ENCODE peak calls at places on chromosomes 11 and 22, in four cellular contexts. One of them, this sample, is unnamed.

GRCh38 chr11:84476581-84476980 is 1150.6 kb downstream of the DLG2 start:
- DNase-seq in activated CD4-positive, alpha-beta T cell treated with anti-CD3 and anti-CD28 coated beads, Interleukin-2, amount 50 U/mL, for 1 hour: no peak
- DNase-seq in naive thymus-derived CD8-positive, alpha-beta T cell: no peak
- DNase-seq in WERI-Rb-1: no peak
- DNase-seq in this sample: no peak

GRCh38 chr11:67167715-67168114 is 48.7 kb downstream of the KDM2A start:
- DNase-seq in naive thymus-derived CD8-positive, alpha-beta T cell: no peak
- DNase-seq in activated CD4-positive, alpha-beta T cell treated with anti-CD3 and anti-CD28 coated beads, Interleukin-2, amount 50 U/mL, for 1 hour: no peak
- DNase-seq in WERI-Rb-1: no peak
- DNase-seq in this sample: no peak

GRCh38 chr11:12008790-12009616 is 577 bp upstream of the DKK3 start:
- DNase-seq in WERI-Rb-1: peak
- DNase-seq in activated CD4-positive, alpha-beta T cell treated with anti-CD3 and anti-CD28 coated beads, Interleukin-2, amount 50 U/mL, for 1 hour: no peak
- DNase-seq in naive thymus-derived CD8-positive, alpha-beta T cell: no peak
- DNase-seq in this sample: no peak

GRCh38 chr11:102493524-102493923 is 37.0 kb downstream of the MMP7 start:
- DNase-seq in naive thymus-derived CD8-positive, alpha-beta T cell: no peak
- DNase-seq in activated CD4-positive, alpha-beta T cell treated with anti-CD3 and anti-CD28 coated beads, Interleukin-2, amount 50 U/mL, for 1 hour: no peak
- DNase-seq in WERI-Rb-1: no peak
- DNase-seq in this sample: no peak

GRCh38 chr11:126176853-126177470 is 34.5 kb downstream of the RPUSD4 start:
- DNase-seq in WERI-Rb-1: no peak
- DNase-seq in activated CD4-positive, alpha-beta T cell treated with anti-CD3 and anti-CD28 coated beads, Interleukin-2, amount 50 U/mL, for 1 hour: no peak
- DNase-seq in naive thymus-derived CD8-positive, alpha-beta T cell: no peak
- DNase-seq in this sample: no peak

GRCh38 chr11:5596611-5597201 is at the start of gene TRIM6:
- DNase-seq in activated CD4-positive, alpha-beta T cell treated with anti-CD3 and anti-CD28 coated beads, Interleukin-2, amount 50 U/mL, for 1 hour: no peak
- DNase-seq in naive thymus-derived CD8-positive, alpha-beta T cell: no peak
- DNase-seq in WERI-Rb-1: no peak
- DNase-seq in this sample: no peak

GRCh38 chr22:42073568-42074152 is 388 bp upstream of the PHETA2 start:
- DNase-seq in WERI-Rb-1: no peak
- DNase-seq in naive thymus-derived CD8-positive, alpha-beta T cell: peak
- DNase-seq in activated CD4-positive, alpha-beta T cell treated with anti-CD3 and anti-CD28 coated beads, Interleukin-2, amount 50 U/mL, for 1 hour: no peak
- DNase-seq in this sample: no peak

GRCh38 chr11:79160786-79161403 is 279.9 kb downstream of the TENM4 start:
- DNase-seq in activated CD4-positive, alpha-beta T cell treated with anti-CD3 and anti-CD28 coated beads, Interleukin-2, amount 50 U/mL, for 1 hour: no peak
- DNase-seq in WERI-Rb-1: no peak
- DNase-seq in naive thymus-derived CD8-positive, alpha-beta T cell: no peak
- DNase-seq in this sample: peak

GRCh38 chr11:10899542-10899830 is 41.6 kb upstream of the ZBED5 start:
- DNase-seq in WERI-Rb-1: peak
- DNase-seq in activated CD4-positive, alpha-beta T cell treated with anti-CD3 and anti-CD28 coated beads, Interleukin-2, amount 50 U/mL, for 1 hour: no peak
- DNase-seq in naive thymus-derived CD8-positive, alpha-beta T cell: no peak
- DNase-seq in this sample: no peak

GRCh38 chr11:122207505-122207904 is 91.5 kb upstream of the BLID start:
- DNase-seq in WERI-Rb-1: no peak
- DNase-seq in naive thymus-derived CD8-positive, alpha-beta T cell: no peak
- DNase-seq in activated CD4-positive, alpha-beta T cell treated with anti-CD3 and anti-CD28 coated beads, Interleukin-2, amount 50 U/mL, for 1 hour: no peak
- DNase-seq in this sample: peak

GRCh38 chr11:113048820-113049555 is 87.8 kb downstream of the NCAM1 start:
- DNase-seq in naive thymus-derived CD8-positive, alpha-beta T cell: no peak
- DNase-seq in WERI-Rb-1: no peak
- DNase-seq in activated CD4-positive, alpha-beta T cell treated with anti-CD3 and anti-CD28 coated beads, Interleukin-2, amount 50 U/mL, for 1 hour: no peak
- DNase-seq in this sample: no peak

GRCh38 chr11:69071956-69072355 is 23.2 kb downstream of the TPCN2 start:
- DNase-seq in WERI-Rb-1: no peak
- DNase-seq in activated CD4-positive, alpha-beta T cell treated with anti-CD3 and anti-CD28 coated beads, Interleukin-2, amount 50 U/mL, for 1 hour: no peak
- DNase-seq in naive thymus-derived CD8-positive, alpha-beta T cell: no peak
- DNase-seq in this sample: no peak

GRCh38 chr22:43731986-43732385 is 80.1 kb downstream of the EFCAB6 start:
- DNase-seq in naive thymus-derived CD8-positive, alpha-beta T cell: no peak
- DNase-seq in activated CD4-positive, alpha-beta T cell treated with anti-CD3 and anti-CD28 coated beads, Interleukin-2, amount 50 U/mL, for 1 hour: no peak
- DNase-seq in WERI-Rb-1: no peak
- DNase-seq in this sample: no peak

GRCh38 chr11:76626266-76626665 is 44.3 kb downstream of the LRRC32 start:
- DNase-seq in activated CD4-positive, alpha-beta T cell treated with anti-CD3 and anti-CD28 coated beads, Interleukin-2, amount 50 U/mL, for 1 hour: no peak
- DNase-seq in WERI-Rb-1: no peak
- DNase-seq in naive thymus-derived CD8-positive, alpha-beta T cell: no peak
- DNase-seq in this sample: no peak

GRCh38 chr11:112292785-112293407 is 32.2 kb upstream of the PLET1 start:
- DNase-seq in naive thymus-derived CD8-positive, alpha-beta T cell: no peak
- DNase-seq in activated CD4-positive, alpha-beta T cell treated with anti-CD3 and anti-CD28 coated beads, Interleukin-2, amount 50 U/mL, for 1 hour: no peak
- DNase-seq in WERI-Rb-1: no peak
- DNase-seq in this sample: peak

GRCh38 chr11:31757245-31757835 is 53.8 kb downstream of the PAX6 start:
- DNase-seq in activated CD4-positive, alpha-beta T cell treated with anti-CD3 and anti-CD28 coated beads, Interleukin-2, amount 50 U/mL, for 1 hour: no peak
- DNase-seq in WERI-Rb-1: no peak
- DNase-seq in naive thymus-derived CD8-positive, alpha-beta T cell: no peak
- DNase-seq in this sample: no peak

GRCh38 chr11:80733776-80734175 is 1292.9 kb upstream of the TENM4 start:
- DNase-seq in naive thymus-derived CD8-positive, alpha-beta T cell: no peak
- DNase-seq in activated CD4-positive, alpha-beta T cell treated with anti-CD3 and anti-CD28 coated beads, Interleukin-2, amount 50 U/mL, for 1 hour: no peak
- DNase-seq in WERI-Rb-1: no peak
- DNase-seq in this sample: no peak

GRCh38 chr22:28243539-28243938 is 324.5 kb upstream of the PITPNB start:
- DNase-seq in activated CD4-positive, alpha-beta T cell treated with anti-CD3 and anti-CD28 coated beads, Interleukin-2, amount 50 U/mL, for 1 hour: no peak
- DNase-seq in WERI-Rb-1: no peak
- DNase-seq in naive thymus-derived CD8-positive, alpha-beta T cell: no peak
- DNase-seq in this sample: no peak

GRCh38 chr22:39150848-39151215 is 1.6 kb downstream of the CBX7 start:
- DNase-seq in WERI-Rb-1: no peak
- DNase-seq in activated CD4-positive, alpha-beta T cell treated with anti-CD3 and anti-CD28 coated beads, Interleukin-2, amount 50 U/mL, for 1 hour: no peak
- DNase-seq in naive thymus-derived CD8-positive, alpha-beta T cell: no peak
- DNase-seq in this sample: no peak

GRCh38 chr11:75371930-75372876 is 20.7 kb upstream of the ARRB1 start:
- DNase-seq in activated CD4-positive, alpha-beta T cell treated with anti-CD3 and anti-CD28 coated beads, Interleukin-2, amount 50 U/mL, for 1 hour: no peak
- DNase-seq in naive thymus-derived CD8-positive, alpha-beta T cell: no peak
- DNase-seq in WERI-Rb-1: no peak
- DNase-seq in this sample: no peak

GRCh38 chr22:17137861-17138425 is 16.8 kb upstream of the TMEM121B start:
- DNase-seq in naive thymus-derived CD8-positive, alpha-beta T cell: no peak
- DNase-seq in WERI-Rb-1: no peak
- DNase-seq in activated CD4-positive, alpha-beta T cell treated with anti-CD3 and anti-CD28 coated beads, Interleukin-2, amount 50 U/mL, for 1 hour: no peak
- DNase-seq in this sample: no peak

GRCh38 chr11:78876686-78877085 is 302.0 kb upstream of the NARS2 start:
- DNase-seq in naive thymus-derived CD8-positive, alpha-beta T cell: no peak
- DNase-seq in WERI-Rb-1: no peak
- DNase-seq in activated CD4-positive, alpha-beta T cell treated with anti-CD3 and anti-CD28 coated beads, Interleukin-2, amount 50 U/mL, for 1 hour: no peak
- DNase-seq in this sample: no peak

This sample was measured in smooth muscle cell of the brain vasculature.